ENCODE peak calls at places on chromosomes 16 and 17, in eight cellular contexts. Z is brain microvascular endothelial cell, Q is fibroblast of lung, C is IMR-90, P is K562, A is Caco-2, Y is dorsolateral prefrontal cortex, W is astrocyte of the spinal cord. V is an unnamed sample.

GRCh38 chr17:82839617-82840292 is at the start of gene ZNF750:
- DNase-seq in Z (no peak), Q (no peak), C (no peak), P (no peak), A (no peak), Y (no peak), W (no peak), V (no peak)

GRCh38 chr16:5323284-5323683 is 225.7 kb upstream of the EEF2KMT start:
- DNase-seq in Z (no peak), Q (no peak), C (no peak), P (no peak), A (no peak), Y (no peak), W (no peak), V (no peak)

GRCh38 chr17:34382586-34383224 is 19.7 kb upstream of the CCL1 start:
- DNase-seq in Z (no peak), Q (no peak), C (no peak), P (no peak), A (no peak), Y (no peak), W (no peak), V (no peak)

GRCh38 chr17:43151880-43152456 is 19.0 kb upstream of the NBR1 start:
- DNase-seq in Z (no peak), Q (no peak), C (no peak), P (no peak), A (no peak), Y (no peak), W (no peak), V (no peak)

GRCh38 chr17:81523139-81524062 is 4.8 kb upstream of the FSCN2 start:
- DNase-seq in Z (no peak), Q (peak), C (peak), P (peak), A (peak), Y (peak), W (no peak), V (peak)

GRCh38 chr16:81457326-81458133 is 12.9 kb downstream of the CMIP start:
- DNase-seq in Z (peak), Q (peak), C (peak), P (peak), A (no peak), Y (no peak), W (peak), V (peak)

GRCh38 chr16:88356727-88357199 is 26.0 kb upstream of the ZNF469 start:
- DNase-seq in Z (no peak), Q (no peak), C (no peak), P (no peak), A (no peak), Y (peak), W (no peak), V (no peak)

GRCh38 chr16:4800290-4801041 is 2.0 kb downstream of the ROGDI start:
- DNase-seq in Z (no peak), Q (no peak), C (no peak), P (peak), A (no peak), Y (peak), W (no peak), V (no peak)

GRCh38 chr17:39236383-39236927 is 10.7 kb upstream of the STAC2 start:
- DNase-seq in Z (no peak), Q (no peak), C (no peak), P (no peak), A (no peak), Y (no peak), W (no peak), V (no peak)

GRCh38 chr16:67116388-67117311 is 6.9 kb downstream of the PHAF1 start:
- DNase-seq in Z (no peak), Q (no peak), C (no peak), P (no peak), A (no peak), Y (no peak), W (no peak), V (no peak)

GRCh38 chr16:10577305-10578202 is 2.8 kb downstream of the EMP2 start:
- DNase-seq in Z (no peak), Q (no peak), C (no peak), P (no peak), A (no peak), Y (no peak), W (no peak), V (no peak)

GRCh38 chr17:44333371-44333770 is 8.7 kb upstream of the SLC25A39 start:
- DNase-seq in Z (no peak), Q (no peak), C (no peak), P (no peak), A (no peak), Y (no peak), W (no peak), V (no peak)

GRCh38 chr17:72372185-72372584 is 251.4 kb downstream of the SOX9 start:
- DNase-seq in Z (no peak), Q (no peak), C (peak), P (no peak), A (no peak), Y (no peak), W (peak), V (no peak)

GRCh38 chr17:20063665-20064648 is 54.8 kb downstream of the SPECC1 start:
- DNase-seq in Z (peak), Q (peak), C (peak), P (no peak), A (no peak), Y (peak), W (peak), V (peak)

GRCh38 chr16:55543470-55543869 is 23.0 kb upstream of the CAPNS2 start:
- DNase-seq in Z (no peak), Q (peak), C (peak), P (no peak), A (peak), Y (no peak), W (peak), V (peak)

GRCh38 chr17:57051886-57052342 is 33.1 kb upstream of the AKAP1 start:
- DNase-seq in Z (no peak), Q (no peak), C (no peak), P (no peak), A (no peak), Y (peak), W (no peak), V (no peak)

GRCh38 chr16:27432600-27432957 is 30.6 kb downstream of the IL21R start:
- DNase-seq in Z (peak), Q (peak), C (peak), P (no peak), A (no peak), Y (no peak), W (peak), V (peak)

GRCh38 chr17:80152057-80152831 is 5.3 kb upstream of the EIF4A3 start:
- DNase-seq in Z (peak), Q (peak), C (peak), P (no peak), A (no peak), Y (no peak), W (peak), V (peak)

GRCh38 chr17:41383690-41384089 is 1.6 kb upstream of the KRT34 start:
- DNase-seq in Z (no peak), Q (no peak), C (no peak), P (no peak), A (peak), Y (no peak), W (no peak), V (no peak)

GRCh38 chr17:17783121-17783824 is 53.5 kb downstream of the SREBF1 start:
- DNase-seq in Z (no peak), Q (peak), C (no peak), P (peak), A (peak), Y (no peak), W (peak), V (peak)
- TF ChIP-seq CTCF in Z (peak), Q (peak), C (no peak), P (no peak), A (no peak), Y (peak), W (no peak), V (no peak)

DNA sequence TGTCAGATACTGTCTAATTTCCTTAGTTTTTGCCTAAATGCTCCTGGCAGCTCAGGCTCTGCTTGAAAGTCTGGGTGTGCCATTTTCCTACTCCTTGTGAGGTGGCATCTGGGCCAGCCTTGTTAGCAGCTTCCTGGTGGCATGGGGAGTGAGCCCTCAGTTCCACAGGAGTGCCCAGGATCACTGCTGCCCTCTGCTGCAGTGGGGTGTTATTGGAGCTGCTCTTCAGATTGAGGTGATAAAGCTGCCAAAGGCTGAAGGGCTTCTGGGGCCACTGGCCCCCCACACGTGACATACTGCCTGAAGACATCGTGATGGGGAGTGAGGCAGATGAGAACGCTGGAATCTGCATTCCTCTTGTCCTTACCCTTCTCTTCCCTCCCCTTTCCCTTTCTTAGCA is 27.4 kb downstream of the CEP95 start:
- DNase-seq in Z (no peak), Q (no peak), C (no peak), P (peak), A (no peak), Y (no peak), W (no peak), V (no peak)
- TF ChIP-seq CTCF in Z (peak), Q (no peak), C (peak), P (peak), A (no peak), Y (no peak), W (peak), V (peak)

DNA sequence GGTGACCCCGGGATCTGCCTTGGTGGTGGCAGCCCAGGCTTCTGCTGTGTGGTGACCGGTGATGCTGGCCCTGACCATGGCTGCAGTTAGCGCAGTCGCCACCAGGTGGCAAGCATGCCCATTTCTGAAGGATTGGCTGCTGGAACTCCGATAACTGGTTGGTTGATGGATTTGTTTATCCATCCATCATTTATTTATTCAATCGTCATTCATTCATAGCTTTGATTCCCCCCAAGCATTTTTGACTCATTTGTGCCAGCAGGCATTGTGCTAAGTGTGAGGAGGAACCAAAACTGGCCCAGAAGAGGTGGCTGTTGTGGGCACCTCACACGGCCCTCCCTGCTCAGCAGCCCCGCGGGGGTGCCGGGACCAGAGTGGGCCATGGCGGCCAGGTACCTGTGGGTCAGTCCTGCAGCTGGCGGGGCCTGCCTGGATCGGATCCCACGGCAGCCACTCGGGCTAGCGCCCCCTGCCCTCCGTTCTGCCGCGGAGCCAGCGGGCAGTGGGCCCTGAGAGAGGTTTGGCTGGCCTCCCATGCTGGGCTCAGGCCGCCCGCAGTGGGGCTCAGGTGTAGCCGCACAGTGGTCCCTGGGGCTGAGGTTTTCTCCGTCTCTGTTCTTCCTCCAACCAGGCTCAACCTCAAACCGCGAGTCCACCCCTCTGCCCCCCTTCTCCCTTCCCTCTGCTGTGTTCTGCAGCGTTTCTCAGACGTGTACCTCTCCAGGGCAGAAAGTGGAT is 28.8 kb upstream of the ITGA3 start:
- DNase-seq in Z (peak), Q (peak), C (peak), P (peak), A (peak), Y (peak), W (peak), V (peak)
- TF ChIP-seq CTCF in Z (peak), Q (peak), C (peak), P (peak), A (peak), Y (peak), W (peak), V (peak)

GRCh38 chr17:45451131-45451530 is 18.5 kb upstream of the ARHGAP27 start:
- DNase-seq in Z (no peak), Q (no peak), C (no peak), P (no peak), A (no peak), Y (no peak), W (no peak), V (no peak)
- TF ChIP-seq CTCF in Z (peak), Q (no peak), C (no peak), P (no peak), A (no peak), Y (no peak), W (no peak), V (peak)

DNA sequence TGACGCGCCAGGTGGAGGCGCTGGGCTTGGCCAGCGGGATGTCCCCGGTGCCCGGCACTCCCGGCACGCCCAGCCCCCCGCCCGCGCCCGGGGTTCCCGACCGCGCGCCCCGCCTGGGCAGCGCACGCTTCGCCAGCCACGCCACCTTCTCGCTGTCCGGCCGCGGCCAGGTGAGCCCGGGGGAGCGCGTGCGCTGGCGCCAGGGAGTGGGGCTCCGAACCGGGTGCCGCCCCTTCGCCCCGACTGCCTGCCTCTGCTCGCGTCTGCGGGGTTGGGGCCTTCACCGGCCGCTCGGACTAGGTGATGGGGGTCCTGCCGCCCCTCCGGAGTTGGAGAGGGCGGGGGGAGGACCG is 482 bp downstream of the SMTNL2 start:
- DNase-seq in Z (no peak), Q (no peak), C (no peak), P (no peak), A (no peak), Y (no peak), W (no peak), V (no peak)
- TF ChIP-seq CTCF in Z (no peak), Q (no peak), C (no peak), P (no peak), A (no peak), Y (no peak), W (no peak), V (no peak)